ENCODE peak calls at places on chromosomes 4 and X, in seven cellular contexts. One of them, this sample, is unnamed.

GRCh38 chr4:58602022-58602421 is 1491.8 kb upstream of the IGFBP7 start:
- DNase-seq in Peyer's patch: no peak
- DNase-seq in NCI-H146: no peak
- DNase-seq in AG20443: no peak
- DNase-seq in substantia nigra: no peak
- DNase-seq in endothelial cell: no peak
- DNase-seq in memory B cell: no peak
- DNase-seq in this sample: no peak

GRCh38 chr4:153780221-153780620 is 8.7 kb downstream of the SFRP2 start:
- DNase-seq in Peyer's patch: no peak
- DNase-seq in NCI-H146: no peak
- DNase-seq in AG20443: no peak
- DNase-seq in substantia nigra: no peak
- DNase-seq in endothelial cell: no peak
- DNase-seq in memory B cell: no peak
- DNase-seq in this sample: no peak

GRCh38 chr4:95085118-95085833 is 327.5 kb downstream of the BMPR1B start:
- DNase-seq in Peyer's patch: no peak
- DNase-seq in NCI-H146: no peak
- DNase-seq in AG20443: no peak
- DNase-seq in substantia nigra: no peak
- DNase-seq in endothelial cell: peak
- DNase-seq in memory B cell: no peak
- DNase-seq in this sample: no peak

GRCh38 chrX:43005561-43005960 is 227.6 kb upstream of the PPP1R2C start:
- DNase-seq in Peyer's patch: no peak
- DNase-seq in NCI-H146: no peak
- DNase-seq in AG20443: no peak
- DNase-seq in substantia nigra: no peak
- DNase-seq in endothelial cell: no peak
- DNase-seq in memory B cell: no peak
- DNase-seq in this sample: no peak

GRCh38 chr4:187504974-187505797 is 490.4 kb upstream of the ZFP42 start:
- DNase-seq in Peyer's patch: no peak
- DNase-seq in NCI-H146: no peak
- DNase-seq in AG20443: no peak
- DNase-seq in substantia nigra: no peak
- DNase-seq in endothelial cell: peak
- DNase-seq in memory B cell: no peak
- DNase-seq in this sample: no peak

GRCh38 chr4:113962719-113963274 is 16.6 kb downstream of the ARSJ start:
- DNase-seq in Peyer's patch: no peak
- DNase-seq in NCI-H146: no peak
- DNase-seq in AG20443: no peak
- DNase-seq in substantia nigra: no peak
- DNase-seq in endothelial cell: no peak
- DNase-seq in memory B cell: no peak
- DNase-seq in this sample: no peak

GRCh38 chrX:48521353-48522243 is at the start of gene EBP:
- DNase-seq in Peyer's patch: peak
- DNase-seq in NCI-H146: peak
- DNase-seq in AG20443: peak
- DNase-seq in substantia nigra: peak
- DNase-seq in endothelial cell: peak
- DNase-seq in memory B cell: peak
- DNase-seq in this sample: peak

GRCh38 chrX:13153796-13154195 is 109.4 kb upstream of the FAM9C start:
- DNase-seq in Peyer's patch: no peak
- DNase-seq in NCI-H146: no peak
- DNase-seq in AG20443: peak
- DNase-seq in substantia nigra: no peak
- DNase-seq in endothelial cell: no peak
- DNase-seq in memory B cell: no peak
- DNase-seq in this sample: peak

GRCh38 chr4:162510937-162511336 is 347.1 kb upstream of the FSTL5 start:
- DNase-seq in Peyer's patch: no peak
- DNase-seq in NCI-H146: no peak
- DNase-seq in AG20443: no peak
- DNase-seq in substantia nigra: no peak
- DNase-seq in endothelial cell: no peak
- DNase-seq in memory B cell: no peak
- DNase-seq in this sample: no peak

GRCh38 chrX:48938721-48939416 is 18.5 kb downstream of the OTUD5 start:
- DNase-seq in Peyer's patch: peak
- DNase-seq in NCI-H146: no peak
- DNase-seq in AG20443: no peak
- DNase-seq in substantia nigra: no peak
- DNase-seq in endothelial cell: no peak
- DNase-seq in memory B cell: peak
- DNase-seq in this sample: no peak

GRCh38 chr4:187840814-187841213 is 154.8 kb upstream of the ZFP42 start:
- DNase-seq in Peyer's patch: no peak
- DNase-seq in NCI-H146: no peak
- DNase-seq in AG20443: no peak
- DNase-seq in substantia nigra: no peak
- DNase-seq in endothelial cell: no peak
- DNase-seq in memory B cell: no peak
- DNase-seq in this sample: no peak

GRCh38 chr4:137359691-137360315 is 172.5 kb downstream of the PCDH18 start:
- DNase-seq in Peyer's patch: no peak
- DNase-seq in NCI-H146: no peak
- DNase-seq in AG20443: peak
- DNase-seq in substantia nigra: no peak
- DNase-seq in endothelial cell: no peak
- DNase-seq in memory B cell: no peak
- DNase-seq in this sample: peak

GRCh38 chr4:38273369-38273768 is 313.2 kb downstream of the PTTG2 start:
- DNase-seq in Peyer's patch: no peak
- DNase-seq in NCI-H146: no peak
- DNase-seq in AG20443: no peak
- DNase-seq in substantia nigra: no peak
- DNase-seq in endothelial cell: no peak
- DNase-seq in memory B cell: no peak
- DNase-seq in this sample: no peak

GRCh38 chr4:132709024-132709423 is 440.1 kb upstream of the PCDH10 start:
- DNase-seq in Peyer's patch: no peak
- DNase-seq in NCI-H146: no peak
- DNase-seq in AG20443: no peak
- DNase-seq in substantia nigra: no peak
- DNase-seq in endothelial cell: no peak
- DNase-seq in memory B cell: no peak
- DNase-seq in this sample: no peak

GRCh38 chr4:23516719-23517118 is 373.1 kb downstream of the PPARGC1A start:
- DNase-seq in Peyer's patch: no peak
- DNase-seq in NCI-H146: no peak
- DNase-seq in AG20443: no peak
- DNase-seq in substantia nigra: no peak
- DNase-seq in endothelial cell: no peak
- DNase-seq in memory B cell: no peak
- DNase-seq in this sample: no peak

GRCh38 chrX:81337805-81338204 is 135.9 kb downstream of the SH3BGRL start:
- DNase-seq in Peyer's patch: no peak
- DNase-seq in NCI-H146: no peak
- DNase-seq in AG20443: no peak
- DNase-seq in substantia nigra: no peak
- DNase-seq in endothelial cell: no peak
- DNase-seq in memory B cell: no peak
- DNase-seq in this sample: no peak

GRCh38 chr4:180103794-180104193 is 2139.4 kb upstream of the TENM3 start:
- DNase-seq in Peyer's patch: no peak
- DNase-seq in NCI-H146: no peak
- DNase-seq in AG20443: no peak
- DNase-seq in substantia nigra: no peak
- DNase-seq in endothelial cell: no peak
- DNase-seq in memory B cell: no peak
- DNase-seq in this sample: no peak

GRCh38 chr4:145731026-145731425 is 51.1 kb downstream of the C4orf51 start:
- DNase-seq in Peyer's patch: no peak
- DNase-seq in NCI-H146: peak
- DNase-seq in AG20443: no peak
- DNase-seq in substantia nigra: no peak
- DNase-seq in endothelial cell: no peak
- DNase-seq in memory B cell: no peak
- DNase-seq in this sample: no peak

GRCh38 chr4:78767350-78767749 is 8.8 kb upstream of the BMP2K start:
- DNase-seq in Peyer's patch: no peak
- DNase-seq in NCI-H146: no peak
- DNase-seq in AG20443: no peak
- DNase-seq in substantia nigra: no peak
- DNase-seq in endothelial cell: no peak
- DNase-seq in memory B cell: no peak
- DNase-seq in this sample: no peak

GRCh38 chr4:10204401-10205058 is 87.9 kb upstream of the WDR1 start:
- DNase-seq in Peyer's patch: no peak
- DNase-seq in NCI-H146: no peak
- DNase-seq in AG20443: peak
- DNase-seq in substantia nigra: no peak
- DNase-seq in endothelial cell: no peak
- DNase-seq in memory B cell: no peak
- DNase-seq in this sample: peak

GRCh38 chrX:12002876-12003275 is 135.4 kb upstream of the FRMPD4 start:
- DNase-seq in Peyer's patch: no peak
- DNase-seq in NCI-H146: no peak
- DNase-seq in AG20443: no peak
- DNase-seq in substantia nigra: no peak
- DNase-seq in endothelial cell: no peak
- DNase-seq in memory B cell: no peak
- DNase-seq in this sample: no peak

GRCh38 chr4:23921447-23921845 is 31.6 kb upstream of the PPARGC1A start:
- DNase-seq in Peyer's patch: no peak
- DNase-seq in NCI-H146: no peak
- DNase-seq in AG20443: no peak
- DNase-seq in substantia nigra: no peak
- DNase-seq in endothelial cell: no peak
- DNase-seq in memory B cell: no peak
- DNase-seq in this sample: no peak

GRCh38 chr4:70892086-70892769 is 9.9 kb upstream of the MOB1B start:
- DNase-seq in Peyer's patch: no peak
- DNase-seq in NCI-H146: no peak
- DNase-seq in AG20443: no peak
- DNase-seq in substantia nigra: no peak
- DNase-seq in endothelial cell: no peak
- DNase-seq in memory B cell: no peak
- DNase-seq in this sample: no peak

GRCh38 chrX:101407167-101407747 is 468 bp downstream of the GLA start:
- DNase-seq in Peyer's patch: no peak
- DNase-seq in NCI-H146: no peak
- DNase-seq in AG20443: no peak
- DNase-seq in substantia nigra: no peak
- DNase-seq in endothelial cell: no peak
- DNase-seq in memory B cell: no peak
- DNase-seq in this sample: peak

GRCh38 chr4:126341927-126342326 is 1027.2 kb downstream of the FAT4 start:
- DNase-seq in Peyer's patch: no peak
- DNase-seq in NCI-H146: no peak
- DNase-seq in AG20443: no peak
- DNase-seq in substantia nigra: no peak
- DNase-seq in endothelial cell: no peak
- DNase-seq in memory B cell: no peak
- DNase-seq in this sample: no peak

GRCh38 chr4:23039813-23040212 is 347.1 kb downstream of the GBA3 start:
- DNase-seq in Peyer's patch: no peak
- DNase-seq in NCI-H146: no peak
- DNase-seq in AG20443: no peak
- DNase-seq in substantia nigra: no peak
- DNase-seq in endothelial cell: no peak
- DNase-seq in memory B cell: no peak
- DNase-seq in this sample: no peak

GRCh38 chr4:81460115-81460836 is 11.4 kb downstream of the RASGEF1B start:
- DNase-seq in Peyer's patch: no peak
- DNase-seq in NCI-H146: peak
- DNase-seq in AG20443: no peak
- DNase-seq in substantia nigra: no peak
- DNase-seq in endothelial cell: no peak
- DNase-seq in memory B cell: no peak
- DNase-seq in this sample: no peak

GRCh38 chrX:115058276-115058675 is 40.9 kb upstream of the IL13RA2 start:
- DNase-seq in Peyer's patch: no peak
- DNase-seq in NCI-H146: no peak
- DNase-seq in AG20443: peak
- DNase-seq in substantia nigra: no peak
- DNase-seq in endothelial cell: no peak
- DNase-seq in memory B cell: no peak
- DNase-seq in this sample: peak

GRCh38 chr4:154740462-154740861 is 3.3 kb upstream of the LRAT start:
- DNase-seq in Peyer's patch: no peak
- DNase-seq in NCI-H146: no peak
- DNase-seq in AG20443: no peak
- DNase-seq in substantia nigra: no peak
- DNase-seq in endothelial cell: no peak
- DNase-seq in memory B cell: no peak
- DNase-seq in this sample: no peak

GRCh38 chr4:8205749-8206611 is 6.9 kb downstream of the SH3TC1 start:
- DNase-seq in Peyer's patch: peak
- DNase-seq in NCI-H146: peak
- DNase-seq in AG20443: no peak
- DNase-seq in substantia nigra: no peak
- DNase-seq in endothelial cell: no peak
- DNase-seq in memory B cell: no peak
- DNase-seq in this sample: no peak

GRCh38 chr4:1819284-1819683 is 26.2 kb downstream of the FGFR3 start:
- DNase-seq in Peyer's patch: no peak
- DNase-seq in NCI-H146: no peak
- DNase-seq in AG20443: no peak
- DNase-seq in substantia nigra: no peak
- DNase-seq in endothelial cell: no peak
- DNase-seq in memory B cell: no peak
- DNase-seq in this sample: no peak

GRCh38 chr4:80259012-80259411 is 7.5 kb upstream of the FGF5 start:
- DNase-seq in Peyer's patch: no peak
- DNase-seq in NCI-H146: peak
- DNase-seq in AG20443: no peak
- DNase-seq in substantia nigra: no peak
- DNase-seq in endothelial cell: no peak
- DNase-seq in memory B cell: no peak
- DNase-seq in this sample: no peak

GRCh38 chr4:4869731-4870483 is 10.4 kb downstream of the MSX1 start:
- DNase-seq in Peyer's patch: no peak
- DNase-seq in NCI-H146: no peak
- DNase-seq in AG20443: no peak
- DNase-seq in substantia nigra: no peak
- DNase-seq in endothelial cell: no peak
- DNase-seq in memory B cell: no peak
- DNase-seq in this sample: peak